ENCODE peak calls at places on chromosome 4, in eight cellular contexts. G, X, S, W, F, T, Q and Z are unnamed samples.

GRCh38 chr4:148173397-148174017 is 268.7 kb downstream of the NR3C2 start:
- DNase-seq in X (no peak), F (no peak), S (no peak), G (peak), T (no peak), W (no peak), Q (no peak), Z (no peak)

GRCh38 chr4:83866821-83867220 is 330.9 kb downstream of the GPAT3 start:
- DNase-seq in W (no peak), X (no peak), T (no peak), S (no peak), F (no peak), G (peak), Q (no peak), Z (no peak)

GRCh38 chr4:149173241-149174013 is 642.2 kb downstream of the IQCM start:
- DNase-seq in Q (no peak), T (no peak), G (peak), S (no peak), W (no peak), F (no peak), X (peak), Z (no peak)

GRCh38 chr4:8308144-8308543 is 38.6 kb downstream of the HTRA3 start:
- DNase-seq in F (no peak), G (no peak), W (no peak), S (no peak), T (no peak), X (no peak), Q (no peak), Z (no peak)

GRCh38 chr4:144627663-144628076 is 18.3 kb upstream of the HHIP start:
- DNase-seq in F (no peak), S (no peak), T (no peak), Q (no peak), X (no peak), G (peak), W (no peak), Z (no peak)

GRCh38 chr4:52197351-52197750 is 146.2 kb downstream of the SPATA18 start:
- DNase-seq in F (no peak), X (no peak), W (no peak), Q (no peak), S (no peak), T (no peak), G (no peak), Z (no peak)

GRCh38 chr4:148914734-148915133 is 472.5 kb upstream of the NR3C2 start:
- DNase-seq in T (no peak), F (no peak), W (no peak), S (no peak), G (no peak), X (no peak), Q (no peak), Z (no peak)

GRCh38 chr4:88439161-88439760 is 17.7 kb upstream of the HERC5 start:
- DNase-seq in X (no peak), F (no peak), G (no peak), Q (no peak), S (no peak), W (no peak), T (no peak), Z (no peak)

GRCh38 chr4:56799291-56799823 is 22.1 kb downstream of the SPINK2 start:
- DNase-seq in T (no peak), W (no peak), Q (peak), F (no peak), X (no peak), G (peak), S (no peak), Z (no peak)

GRCh38 chr4:139142097-139142496 is 34.9 kb downstream of the ELF2 start:
- DNase-seq in S (no peak), Q (no peak), T (peak), G (no peak), F (no peak), X (no peak), W (no peak), Z (no peak)

GRCh38 chr4:65510976-65511375 is 159.3 kb downstream of the EPHA5 start:
- DNase-seq in F (no peak), T (no peak), G (peak), Q (no peak), S (no peak), X (no peak), W (no peak), Z (no peak)

GRCh38 chr4:88989990-88990389 is 67.0 kb downstream of the FAM13A start:
- DNase-seq in W (no peak), X (no peak), Q (no peak), T (no peak), G (peak), F (no peak), S (no peak), Z (no peak)

GRCh38 chr4:87058272-87059073 is 123.7 kb downstream of the AFF1 start:
- DNase-seq in S (peak), X (no peak), Q (peak), T (no peak), G (no peak), F (no peak), W (peak), Z (peak)

GRCh38 chr4:86185659-86186058 is 174.2 kb downstream of the MAPK10 start:
- DNase-seq in F (no peak), S (no peak), T (no peak), W (no peak), X (no peak), Q (no peak), G (peak), Z (no peak)

GRCh38 chr4:10108818-10109783 is 7.5 kb downstream of the WDR1 start:
- DNase-seq in W (no peak), F (no peak), Q (no peak), X (no peak), T (no peak), G (peak), S (no peak), Z (no peak)

GRCh38 chr4:57043304-57044251 is 64.9 kb downstream of the POLR2B start:
- DNase-seq in F (no peak), X (peak), T (no peak), S (no peak), W (no peak), G (peak), Q (no peak), Z (no peak)

GRCh38 chr4:108889696-108890475 is 127.0 kb upstream of the ETNPPL start:
- DNase-seq in T (no peak), W (no peak), Q (no peak), F (no peak), X (no peak), S (no peak), G (peak), Z (no peak)

GRCh38 chr4:108887034-108887433 is 124.2 kb upstream of the ETNPPL start:
- DNase-seq in S (no peak), G (no peak), X (no peak), T (no peak), Q (no peak), W (no peak), F (no peak), Z (no peak)

GRCh38 chr4:108881190-108881589 is 118.3 kb upstream of the ETNPPL start:
- DNase-seq in T (no peak), Q (peak), F (peak), W (no peak), G (peak), X (peak), S (no peak), Z (no peak)

GRCh38 chr4:108884596-108884995 is 121.7 kb upstream of the ETNPPL start:
- DNase-seq in W (no peak), S (no peak), G (peak), F (no peak), Q (no peak), T (no peak), X (no peak), Z (no peak)

DNA sequence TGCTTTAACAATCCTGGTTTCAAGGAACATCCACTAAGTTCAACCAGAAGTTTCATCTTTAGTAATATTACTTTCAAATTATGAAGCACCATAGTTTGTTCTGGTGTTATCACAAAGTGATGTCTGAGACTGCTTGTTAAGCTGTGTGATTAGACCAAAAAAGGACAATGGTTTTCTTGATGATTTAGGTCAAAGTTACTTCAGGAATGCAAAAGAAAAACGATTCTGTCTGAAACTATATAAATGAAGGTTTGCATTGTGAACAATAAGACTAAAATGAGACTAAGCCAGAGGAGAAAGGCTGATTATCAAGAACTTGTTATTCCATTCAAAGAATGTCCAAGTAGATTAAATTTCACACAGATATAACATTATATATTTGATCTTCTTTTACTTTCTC is 122.4 kb upstream of the ETNPPL start:
- DNase-seq in G (peak), F (no peak), S (no peak), T (no peak), X (peak), Q (no peak), W (no peak), Z (no peak)
- H3K4me3 ChIP-seq in G (no peak), F (no peak), S (no peak), T (no peak), X (no peak), Q (no peak), W (no peak), Z (no peak)

GRCh38 chr4:41258783-41259182 is 2.1 kb downstream of the UCHL1 start:
- DNase-seq in S (peak), W (peak), G (peak), X (peak), F (no peak), Q (peak), T (peak), Z (no peak)
- H3K4me3 ChIP-seq in S (no peak), W (peak), G (peak), X (peak), F (no peak), Q (peak), T (peak), Z (no peak)

GRCh38 chr4:163404080-163404479 is 60.4 kb downstream of the NPY5R start:
- DNase-seq in S (no peak), G (no peak), Q (peak), F (no peak), X (no peak), W (no peak), T (no peak), Z (no peak)
- H3K4me3 ChIP-seq in S (no peak), G (no peak), Q (no peak), F (no peak), X (no peak), W (peak), T (no peak), Z (no peak)

GRCh38 chr4:184041156-184041555 is 136.0 kb downstream of the STOX2 start:
- DNase-seq in T (no peak), F (no peak), W (no peak), G (no peak), Q (no peak), S (no peak), X (no peak), Z (no peak)

DNA sequence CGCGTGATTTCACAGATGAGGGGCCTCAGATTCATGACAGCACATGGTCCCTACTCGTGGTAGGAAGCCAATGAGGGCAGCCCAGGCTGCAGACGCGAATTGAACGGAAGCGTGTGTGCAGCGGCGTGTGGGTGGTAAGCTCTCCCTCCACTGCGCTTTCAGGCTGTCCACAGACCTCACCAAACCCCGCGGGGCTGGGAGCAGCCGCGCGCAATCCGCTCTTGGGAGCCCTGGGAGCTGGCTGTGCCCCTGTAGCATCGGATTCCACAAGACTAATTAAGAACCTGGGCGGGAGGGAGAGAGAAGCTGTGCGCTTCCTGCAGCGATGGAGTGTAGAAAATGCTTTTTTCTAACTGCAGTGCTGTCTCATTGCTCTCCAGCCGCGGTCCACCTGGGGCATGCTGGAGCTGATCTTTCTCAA is 134.9 kb downstream of the STOX2 start:
- DNase-seq in T (no peak), Q (peak), W (peak), X (no peak), G (no peak), F (no peak), S (no peak), Z (no peak)
- H3K4me3 ChIP-seq in T (no peak), Q (no peak), W (no peak), X (peak), G (peak), F (no peak), S (no peak), Z (no peak)

GRCh38 chr4:79211490-79211889 is 114.4 kb downstream of the NAA11 start:
- DNase-seq in Q (no peak), F (no peak), W (peak), T (no peak), G (no peak), S (no peak), X (no peak), Z (no peak)

GRCh38 chr4:79213040-79213439 is 112.8 kb downstream of the NAA11 start:
- DNase-seq in G (no peak), W (no peak), F (no peak), X (no peak), Q (no peak), S (no peak), T (no peak), Z (no peak)

GRCh38 chr4:79213702-79214101 is 112.2 kb downstream of the NAA11 start:
- DNase-seq in Q (no peak), W (no peak), T (no peak), G (no peak), F (no peak), X (no peak), S (no peak), Z (no peak)

GRCh38 chr4:79212311-79212710 is 113.5 kb downstream of the NAA11 start:
- DNase-seq in Q (no peak), W (no peak), G (no peak), T (no peak), S (no peak), F (no peak), X (no peak), Z (no peak)

DNA sequence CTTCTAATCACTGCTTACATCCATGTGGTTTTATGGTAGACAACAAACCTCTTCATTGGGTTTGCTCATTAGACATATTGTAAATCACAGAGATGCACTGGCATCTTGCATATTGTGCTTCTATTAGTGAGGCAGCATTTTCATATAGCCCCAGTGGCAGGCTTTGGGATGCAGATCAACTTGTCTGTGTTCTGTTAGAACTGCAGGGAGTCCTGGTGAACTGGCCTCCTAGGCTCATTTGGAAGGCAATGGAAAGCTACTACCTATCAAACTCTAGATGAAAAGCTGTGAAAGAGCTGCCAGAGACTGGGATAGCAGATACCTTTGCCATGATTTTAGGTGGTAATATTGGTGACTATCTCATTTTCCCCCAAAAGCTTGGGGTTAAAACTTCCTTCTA is 108.8 kb downstream of the NAA11 start:
- DNase-seq in F (no peak), S (no peak), T (no peak), Q (peak), G (no peak), X (no peak), W (no peak), Z (no peak)
- H3K4me3 ChIP-seq in F (no peak), S (no peak), T (no peak), Q (no peak), G (no peak), X (no peak), W (no peak), Z (no peak)

GRCh38 chr4:38665846-38666490 is 2.0 kb downstream of the KLF3 start:
- DNase-seq in G (no peak), T (no peak), S (no peak), Q (no peak), X (no peak), F (no peak), W (no peak), Z (no peak)

GRCh38 chr4:38669233-38669632 is 5.2 kb downstream of the KLF3 start:
- DNase-seq in X (no peak), S (no peak), T (no peak), W (no peak), F (no peak), G (peak), Q (no peak), Z (no peak)

GRCh38 chr4:38668203-38668602 is 4.2 kb downstream of the KLF3 start:
- DNase-seq in Q (no peak), X (no peak), S (no peak), G (no peak), T (no peak), W (no peak), F (no peak), Z (no peak)

GRCh38 chr4:38664704-38665401 is 854 bp downstream of the KLF3 start:
- DNase-seq in F (peak), Q (peak), G (peak), T (no peak), W (peak), S (no peak), X (no peak), Z (no peak)

GRCh38 chr4:38667005-38667771 is 3.2 kb downstream of the KLF3 start:
- DNase-seq in S (peak), Q (peak), F (peak), G (peak), X (peak), T (peak), W (peak), Z (peak)
- H3K4me3 ChIP-seq in S (peak), Q (peak), F (peak), G (peak), X (peak), T (no peak), W (peak), Z (peak)